ENCODE peak calls at places on chromosomes 4 and X, in nine cellular contexts. B, Q, C, I, S, H, A, N and O are unnamed samples.

GRCh38 chr4:82352825-82353370 is 20.9 kb downstream of the HNRNPD start:
- DNase-seq in B (no peak), Q (no peak), S (no peak), I (no peak), C (no peak), H (no peak), N (no peak), A (no peak), O (no peak)

GRCh38 chrX:100745806-100746537 is 14.1 kb upstream of the SYTL4 start:
- DNase-seq in A (no peak), C (no peak), Q (no peak), B (no peak), S (no peak), N (no peak), H (no peak), I (peak), O (no peak)

GRCh38 chrX:54484666-54485065 is 11.4 kb downstream of the FGD1 start:
- DNase-seq in N (no peak), Q (no peak), S (no peak), A (no peak), B (no peak), I (no peak), H (no peak), C (no peak), O (no peak)

GRCh38 chrX:118652717-118653116 is 74.7 kb upstream of the IL13RA1 start:
- DNase-seq in C (no peak), I (peak), S (no peak), N (no peak), H (no peak), B (no peak), Q (peak), A (no peak), O (no peak)

GRCh38 chr4:142035556-142035955 is 399.2 kb downstream of the IL15 start:
- DNase-seq in Q (no peak), A (no peak), I (no peak), H (no peak), C (no peak), S (no peak), N (no peak), B (no peak), O (no peak)

GRCh38 chr4:142838781-142839180 is 7.3 kb downstream of the INPP4B start:
- DNase-seq in N (no peak), H (no peak), I (no peak), Q (no peak), C (no peak), S (no peak), B (no peak), A (no peak), O (no peak)

GRCh38 chrX:30141966-30142365 is 73.4 kb upstream of the MAGEB2 start:
- DNase-seq in N (no peak), I (peak), S (peak), H (no peak), Q (peak), B (no peak), C (no peak), A (no peak), O (no peak)

GRCh38 chr4:92304636-92305035 is 870 bp downstream of the GRID2 start:
- DNase-seq in S (no peak), C (no peak), A (no peak), H (no peak), Q (no peak), B (no peak), N (no peak), I (no peak), O (no peak)

GRCh38 chrX:86237482-86237881 is 89.2 kb downstream of the DACH2 start:
- DNase-seq in S (no peak), A (no peak), I (no peak), Q (no peak), H (no peak), B (no peak), N (no peak), C (no peak), O (no peak)

GRCh38 chr4:151770154-151770553 is 9.3 kb upstream of the GATB start:
- DNase-seq in C (no peak), Q (no peak), S (no peak), A (no peak), H (no peak), I (no peak), B (no peak), N (no peak), O (no peak)

GRCh38 chr4:151768835-151769234 is 8.0 kb upstream of the GATB start:
- DNase-seq in B (no peak), C (no peak), I (no peak), A (no peak), Q (no peak), S (no peak), N (no peak), H (no peak), O (no peak)

GRCh38 chr4:151772322-151772721 is 11.5 kb upstream of the GATB start:
- DNase-seq in C (no peak), S (no peak), Q (no peak), A (no peak), N (no peak), I (no peak), B (no peak), H (no peak), O (no peak)

GRCh38 chr4:151774324-151774723 is 13.5 kb upstream of the GATB start:
- DNase-seq in C (no peak), Q (no peak), B (no peak), I (no peak), A (no peak), N (no peak), H (no peak), S (no peak), O (no peak)

DNA sequence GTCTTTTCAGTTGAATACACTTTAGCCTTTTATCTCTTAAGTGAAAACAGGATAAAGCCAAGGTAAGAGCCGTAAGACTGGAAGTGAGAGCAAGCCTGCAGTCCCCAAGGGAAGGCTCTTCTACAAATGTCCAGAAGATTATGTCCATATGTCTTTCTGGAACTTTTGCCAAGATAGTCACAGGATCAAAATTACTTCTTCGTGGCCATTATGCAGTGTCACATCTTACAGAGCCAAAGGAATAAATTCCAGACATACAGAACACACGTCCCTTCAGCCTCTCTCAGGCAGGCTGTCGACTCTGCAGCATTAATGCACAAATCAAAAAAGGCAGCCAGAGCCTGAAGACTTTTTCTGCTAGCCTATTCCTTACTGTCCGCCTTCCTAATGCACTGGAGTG is 10.9 kb upstream of the GATB start:
- DNase-seq in A (no peak), Q (no peak), S (no peak), H (no peak), B (no peak), I (peak), C (no peak), N (no peak), O (no peak)
- TF ChIP-seq CTCF in A (no peak), Q (no peak), S (no peak), H (no peak), B (no peak), I (no peak), C (no peak), N (no peak), O (no peak)

DNA sequence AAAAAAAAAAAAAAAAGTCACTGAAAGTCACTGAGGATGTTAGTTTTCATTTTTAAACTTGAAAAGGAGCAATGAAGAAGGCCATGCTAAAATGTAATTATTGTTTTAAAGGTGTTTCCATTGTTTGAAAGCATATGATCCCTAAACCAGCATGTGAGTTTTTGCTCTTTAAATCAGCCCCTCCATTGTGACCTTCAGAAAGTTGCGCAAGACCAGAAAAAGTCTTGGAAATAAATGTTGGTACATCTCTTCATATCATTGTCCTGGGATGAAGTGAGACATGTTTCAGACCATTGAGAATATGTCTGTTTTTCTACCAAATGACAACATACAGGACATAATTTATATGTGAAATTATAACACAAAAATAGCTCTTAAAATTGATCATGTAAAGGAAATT is 150.6 kb downstream of the GPM6A start:
- DNase-seq in I (no peak), A (no peak), H (no peak), B (no peak), S (no peak), N (no peak), Q (no peak), C (no peak), O (no peak)
- TF ChIP-seq CTCF in I (no peak), A (no peak), H (no peak), B (no peak), S (no peak), N (no peak), Q (no peak), C (no peak), O (no peak)

GRCh38 chr4:105895324-105895608 is at the start of gene NPNT:
- DNase-seq in H (peak), S (peak), Q (peak), C (no peak), B (no peak), A (no peak), N (no peak), I (no peak), O (no peak)
- TF ChIP-seq CTCF in H (no peak), S (no peak), Q (no peak), C (no peak), B (no peak), A (no peak), N (no peak), I (no peak), O (no peak)

DNA sequence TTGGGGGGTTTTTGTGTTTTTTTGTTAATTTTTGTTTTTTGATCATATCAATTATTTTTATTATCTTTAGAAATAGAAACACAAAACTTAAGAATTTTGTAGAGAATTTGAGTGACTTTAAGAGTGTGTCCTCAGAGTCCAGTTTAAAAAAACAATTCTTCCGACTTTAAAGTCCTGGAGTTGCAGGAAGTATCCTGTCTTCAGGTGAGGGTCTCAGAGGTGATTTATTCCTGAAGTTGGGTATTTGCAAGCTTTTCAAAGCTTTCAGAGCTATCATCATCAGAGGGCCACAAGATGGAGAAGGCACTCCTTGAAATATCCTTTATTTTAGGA is 23.0 kb downstream of the TLR10 start:
- DNase-seq in B (no peak), S (no peak), H (no peak), C (no peak), N (no peak), I (no peak), Q (no peak), A (no peak), O (no peak)
- TF ChIP-seq CTCF in B (peak), S (no peak), H (no peak), C (no peak), N (peak), I (no peak), Q (peak), A (peak), O (no peak)

DNA sequence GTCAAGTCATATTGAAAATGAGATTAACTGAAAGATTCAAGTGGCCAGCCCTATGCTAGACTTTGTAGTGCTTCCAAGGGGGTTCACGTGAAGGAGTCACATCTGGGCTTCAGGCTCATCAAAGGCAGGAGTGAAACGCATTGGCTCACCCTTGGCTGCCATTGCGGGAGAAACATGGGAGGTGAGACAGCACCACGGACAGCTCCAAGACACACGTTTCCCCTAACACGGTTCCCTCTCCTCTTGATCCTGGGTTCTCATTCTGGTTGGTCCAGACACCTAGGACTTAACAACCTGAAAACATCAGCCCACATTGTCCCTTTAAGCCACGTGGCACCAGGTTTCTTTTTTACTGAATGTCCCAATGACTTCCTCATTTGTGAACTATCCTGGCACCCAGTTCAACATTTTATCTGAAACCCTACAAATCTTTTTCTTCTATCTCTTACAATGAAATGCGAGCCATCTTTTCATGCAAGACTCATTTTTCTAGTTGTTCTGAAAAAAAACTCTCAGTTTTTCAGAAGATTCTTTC is 279.0 kb upstream of the VCX3A start:
- DNase-seq in C (no peak), N (no peak), B (no peak), S (no peak), H (no peak), Q (peak), I (no peak), A (no peak), O (no peak)
- TF ChIP-seq CTCF in C (no peak), N (no peak), B (no peak), S (no peak), H (no peak), Q (no peak), I (no peak), A (no peak), O (no peak)

DNA sequence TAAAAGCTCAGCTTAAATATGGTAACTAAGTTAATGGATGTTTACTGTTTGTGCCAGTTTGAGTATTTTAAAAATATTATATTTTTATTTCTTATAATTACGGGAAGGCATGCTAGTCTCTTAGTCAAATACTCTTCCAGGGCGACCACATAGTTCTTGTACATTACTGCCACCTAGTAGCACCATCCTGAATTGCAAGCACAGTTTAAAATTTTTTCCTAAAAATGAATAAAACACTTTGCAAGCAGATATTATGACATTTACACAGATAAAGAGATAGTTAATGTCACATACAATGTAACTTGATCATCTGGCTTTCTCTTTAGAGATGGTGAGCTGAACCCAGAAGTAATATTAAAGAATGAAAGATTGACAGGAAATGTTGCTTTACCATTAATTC is 11.5 kb downstream of the NDP start:
- DNase-seq in C (no peak), S (no peak), H (no peak), I (no peak), N (no peak), B (no peak), Q (no peak), A (no peak), O (no peak)
- TF ChIP-seq CTCF in C (peak), S (peak), H (no peak), I (peak), N (peak), B (peak), Q (no peak), A (no peak), O (no peak)

DNA sequence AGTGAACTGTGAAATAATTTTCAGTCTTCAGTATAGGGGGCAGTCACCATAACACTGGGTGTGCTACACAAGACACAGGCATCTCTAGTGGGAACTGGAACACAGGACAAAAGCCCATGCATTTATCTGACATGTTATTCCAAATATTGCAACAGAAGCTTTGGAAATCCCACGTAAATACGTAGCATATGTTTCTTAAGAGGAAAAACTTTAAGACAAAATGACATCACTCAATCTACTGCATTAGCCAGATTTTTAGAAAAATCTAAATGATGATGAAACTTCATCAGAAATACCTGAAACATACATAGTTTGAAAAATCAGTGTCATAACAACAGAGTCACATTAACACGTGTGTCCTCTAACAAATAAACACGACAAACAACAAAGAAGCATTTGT is 14.5 kb downstream of the SHISA3 start:
- DNase-seq in H (no peak), S (no peak), A (no peak), N (no peak), I (peak), B (no peak), C (no peak), Q (no peak), O (no peak)
- TF ChIP-seq CTCF in H (no peak), S (no peak), A (no peak), N (no peak), I (no peak), B (no peak), C (no peak), Q (no peak), O (no peak)